ENCODE peak calls at places on chromosomes 11 and 22, in eight cellular contexts. G is brain microvascular endothelial cell; W is AG04450; P is sigmoid colon; E is A549; C is A673; V is CD8-positive, alpha-beta memory T cell; M is Karpas-422. A is an unnamed sample.

GRCh38 chr22:46064236-46064965 is 85.9 kb upstream of the PPARA start:
- DNase-seq in G (no peak), W (no peak), P (peak), E (no peak), C (no peak), V (no peak), M (no peak), A (no peak)

GRCh38 chr11:75499423-75500305 is 26.1 kb downstream of the GDPD5 start:
- DNase-seq in G (peak), W (peak), P (peak), E (peak), C (no peak), V (no peak), M (no peak), A (no peak)

GRCh38 chr22:19761500-19762314 is 1.1 kb downstream of the TBX1 start:
- DNase-seq in G (no peak), W (no peak), P (no peak), E (no peak), C (no peak), V (no peak), M (no peak), A (no peak)

GRCh38 chr22:23282089-23282501 is 101.8 kb downstream of the BCR start:
- DNase-seq in G (peak), W (peak), P (peak), E (peak), C (peak), V (no peak), M (no peak), A (no peak)

GRCh38 chr11:86743223-86744118 is 56.9 kb upstream of the PRSS23 start:
- DNase-seq in G (peak), W (peak), P (peak), E (peak), C (peak), V (no peak), M (no peak), A (no peak)

GRCh38 chr11:24509114-24509513 is 12.3 kb downstream of the LUZP2 start:
- DNase-seq in G (no peak), W (no peak), P (no peak), E (no peak), C (peak), V (no peak), M (no peak), A (no peak)

GRCh38 chr11:33778682-33779081 is 4.4 kb upstream of the FBXO3 start:
- DNase-seq in G (peak), W (peak), P (no peak), E (no peak), C (peak), V (no peak), M (no peak), A (no peak)

GRCh38 chr11:3807856-3808845 is at the start of gene PGAP2:
- DNase-seq in G (peak), W (no peak), P (peak), E (peak), C (peak), V (peak), M (peak), A (peak)

GRCh38 chr22:35472488-35472887 is 68.1 kb upstream of the RASD2 start:
- DNase-seq in G (no peak), W (no peak), P (no peak), E (no peak), C (no peak), V (no peak), M (no peak), A (no peak)

GRCh38 chr22:35539910-35540599 is 576 bp upstream of the RASD2 start:
- DNase-seq in G (no peak), W (no peak), P (peak), E (peak), C (peak), V (peak), M (peak), A (no peak)

GRCh38 chr11:45423036-45423435 is 136.9 kb upstream of the SYT13 start:
- DNase-seq in G (no peak), W (no peak), P (no peak), E (no peak), C (no peak), V (no peak), M (no peak), A (no peak)

GRCh38 chr22:48234011-48234410 is 1471.6 kb downstream of the TBC1D22A start:
- DNase-seq in G (no peak), W (no peak), P (no peak), E (no peak), C (no peak), V (no peak), M (no peak), A (no peak)

GRCh38 chr22:19037282-19038163 is 84.7 kb downstream of the DGCR2 start:
- DNase-seq in G (no peak), W (no peak), P (peak), E (no peak), C (no peak), V (no peak), M (no peak), A (no peak)

DNA sequence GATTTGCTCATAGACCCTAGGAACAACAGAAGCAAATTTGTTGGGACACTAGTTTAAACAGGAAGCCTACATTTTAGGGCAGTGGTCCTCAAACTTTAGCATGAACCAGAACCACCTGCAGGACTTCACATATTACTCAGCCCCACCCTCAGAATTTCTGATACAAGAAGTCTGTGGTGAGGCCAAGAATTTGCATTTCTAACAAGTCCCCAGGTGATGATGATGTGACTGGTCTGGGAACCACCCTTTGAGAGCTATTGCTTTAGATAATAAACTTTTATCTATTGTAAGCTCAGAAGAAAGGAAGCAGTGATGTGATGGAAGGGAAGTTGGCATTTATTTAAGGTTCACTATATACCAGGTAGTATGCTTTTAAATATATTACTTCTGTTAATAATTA is 194.0 kb downstream of the FAM181B start:
- DNase-seq in G (no peak), W (no peak), P (no peak), E (no peak), C (no peak), V (no peak), M (no peak), A (no peak)
- H3K27ac ChIP-seq in G (no peak), W (no peak), P (no peak), E (no peak), C (no peak), V (no peak), M (no peak), A (no peak)

GRCh38 chr11:6473481-6474422 is at the start of gene TRIM3:
- DNase-seq in G (peak), W (peak), P (peak), E (peak), C (peak), V (peak), M (peak), A (peak)
- H3K27ac ChIP-seq in G (peak), W (peak), P (peak), E (peak), C (peak), V (peak), M (no peak), A (peak)

GRCh38 chr11:12685229-12685628 is 11.0 kb downstream of the TEAD1 start:
- DNase-seq in G (no peak), W (no peak), P (no peak), E (no peak), C (no peak), V (no peak), M (no peak), A (no peak)

GRCh38 chr11:12684354-12684753 is 10.1 kb downstream of the TEAD1 start:
- DNase-seq in G (no peak), W (no peak), P (no peak), E (no peak), C (no peak), V (no peak), M (no peak), A (no peak)

GRCh38 chr11:12684821-12685220 is 10.6 kb downstream of the TEAD1 start:
- DNase-seq in G (no peak), W (no peak), P (no peak), E (no peak), C (no peak), V (no peak), M (no peak), A (no peak)

GRCh38 chr11:12682730-12683500 is 8.7 kb downstream of the TEAD1 start:
- DNase-seq in G (no peak), W (no peak), P (no peak), E (no peak), C (no peak), V (no peak), M (no peak), A (no peak)

DNA sequence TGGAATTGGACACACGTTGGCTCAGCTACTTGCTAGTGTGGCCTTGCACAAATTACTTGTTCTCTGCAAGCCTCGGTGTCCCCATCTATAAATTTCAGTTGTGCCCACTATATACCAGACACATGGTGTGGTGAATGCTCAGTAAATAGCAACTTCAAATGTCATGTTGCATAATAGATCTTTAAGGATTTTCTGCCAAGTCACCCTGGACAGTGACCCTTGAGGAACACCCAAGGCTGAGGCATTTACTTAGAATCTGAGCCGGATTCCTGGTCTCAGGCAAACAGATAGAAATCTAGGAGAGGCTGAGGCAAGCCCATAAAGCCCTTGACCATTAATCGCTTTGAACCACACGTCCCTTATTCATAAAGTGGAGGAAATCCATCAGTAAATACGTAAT is 9.6 kb downstream of the TEAD1 start:
- DNase-seq in G (no peak), W (no peak), P (no peak), E (no peak), C (no peak), V (no peak), M (no peak), A (no peak)
- H3K27ac ChIP-seq in G (peak), W (no peak), P (peak), E (peak), C (no peak), V (no peak), M (no peak), A (no peak)

GRCh38 chr22:40041738-40042137 is 47.0 kb downstream of the FAM83F start:
- DNase-seq in G (no peak), W (no peak), P (peak), E (no peak), C (no peak), V (no peak), M (no peak), A (no peak)
- H3K27ac ChIP-seq in G (no peak), W (no peak), P (peak), E (no peak), C (peak), V (peak), M (no peak), A (no peak)

DNA sequence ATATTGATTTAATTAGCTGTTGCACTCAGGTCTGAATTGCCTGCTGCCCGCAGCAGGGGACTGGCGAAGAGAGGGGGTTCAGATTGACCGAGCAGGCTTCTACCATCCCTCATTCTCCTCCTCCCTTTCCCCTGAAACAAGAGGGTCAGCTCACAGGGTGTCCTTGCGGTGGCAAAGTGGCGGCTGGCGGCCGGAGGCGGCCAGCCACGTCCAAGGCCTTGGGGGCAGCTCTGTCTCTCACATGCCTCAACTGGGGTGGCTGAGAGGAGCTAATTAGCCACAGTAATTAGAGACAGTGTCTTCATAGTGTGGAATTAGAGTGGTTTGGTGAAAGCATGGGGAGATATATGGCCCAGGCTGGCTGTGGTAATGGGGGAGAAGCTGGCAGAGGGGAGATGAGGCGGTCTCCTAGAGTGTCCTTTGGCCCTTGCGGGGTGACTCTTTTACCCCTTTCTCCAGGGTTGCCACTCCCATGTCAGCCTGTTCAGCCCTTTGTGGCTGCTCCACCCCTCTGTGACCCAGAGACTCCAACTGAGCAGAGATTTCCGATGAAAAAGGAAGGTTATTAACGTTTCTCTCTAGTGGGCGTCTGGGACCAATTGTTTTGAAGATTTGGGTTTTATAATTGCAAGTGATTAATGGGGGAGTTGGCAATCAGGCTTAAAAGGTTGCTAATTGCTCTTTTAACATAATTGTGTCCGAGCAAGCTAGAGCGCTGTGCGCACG is 295.4 kb downstream of the MIAT start:
- DNase-seq in G (no peak), W (no peak), P (no peak), E (no peak), C (no peak), V (no peak), M (no peak), A (no peak)
- H3K27ac ChIP-seq in G (no peak), W (no peak), P (no peak), E (no peak), C (no peak), V (no peak), M (no peak), A (no peak)

GRCh38 chr11:115471367-115471766 is 32.8 kb downstream of the CADM1 start:
- DNase-seq in G (no peak), W (no peak), P (no peak), E (no peak), C (no peak), V (no peak), M (no peak), A (no peak)
- H3K27ac ChIP-seq in G (no peak), W (no peak), P (no peak), E (peak), C (no peak), V (no peak), M (no peak), A (no peak)

A was measured in substantia nigra.